ENCODE peak calls at places on chromosome 13, in eight cellular contexts. One of them, this sample, is unnamed.

GRCh38 chr13:76677047-76677446 is 209.2 kb downstream of the KCTD12 start:
- DNase-seq in H9: no peak
- DNase-seq in mesothelial cell of epicardium: no peak
- DNase-seq in dorsolateral prefrontal cortex: no peak
- DNase-seq in HAP-1: no peak
- DNase-seq in neuronal stem cell: no peak
- DNase-seq in GM13976: no peak
- DNase-seq in LNCaP clone FGC: peak
- DNase-seq in this sample: no peak

GRCh38 chr13:101492251-101492910 is 39.9 kb downstream of the ITGBL1 start:
- DNase-seq in dorsolateral prefrontal cortex: no peak
- DNase-seq in H9: no peak
- DNase-seq in HAP-1: no peak
- DNase-seq in mesothelial cell of epicardium: no peak
- DNase-seq in LNCaP clone FGC: no peak
- DNase-seq in GM13976: no peak
- DNase-seq in neuronal stem cell: peak
- DNase-seq in this sample: no peak

GRCh38 chr13:73708393-73708985 is 425.7 kb downstream of the KLF12 start:
- DNase-seq in HAP-1: peak
- DNase-seq in LNCaP clone FGC: no peak
- DNase-seq in dorsolateral prefrontal cortex: no peak
- DNase-seq in H9: no peak
- DNase-seq in GM13976: peak
- DNase-seq in neuronal stem cell: peak
- DNase-seq in mesothelial cell of epicardium: no peak
- DNase-seq in this sample: peak

GRCh38 chr13:80010286-80010831 is 330.6 kb downstream of the SPRY2 start:
- DNase-seq in dorsolateral prefrontal cortex: peak
- DNase-seq in HAP-1: no peak
- DNase-seq in LNCaP clone FGC: no peak
- DNase-seq in H9: no peak
- DNase-seq in neuronal stem cell: no peak
- DNase-seq in GM13976: no peak
- DNase-seq in mesothelial cell of epicardium: no peak
- DNase-seq in this sample: no peak

GRCh38 chr13:79782541-79783216 is 301.7 kb downstream of the NDFIP2 start:
- DNase-seq in GM13976: no peak
- DNase-seq in H9: peak
- DNase-seq in mesothelial cell of epicardium: no peak
- DNase-seq in dorsolateral prefrontal cortex: peak
- DNase-seq in HAP-1: no peak
- DNase-seq in neuronal stem cell: peak
- DNase-seq in LNCaP clone FGC: no peak
- DNase-seq in this sample: peak

GRCh38 chr13:76884571-76885202 is 1.5 kb downstream of the KCTD12 start:
- DNase-seq in dorsolateral prefrontal cortex: no peak
- DNase-seq in HAP-1: no peak
- DNase-seq in mesothelial cell of epicardium: no peak
- DNase-seq in LNCaP clone FGC: no peak
- DNase-seq in H9: no peak
- DNase-seq in GM13976: no peak
- DNase-seq in neuronal stem cell: no peak
- DNase-seq in this sample: peak

GRCh38 chr13:97352815-97353214 is 81.2 kb upstream of the RAP2A start:
- DNase-seq in mesothelial cell of epicardium: no peak
- DNase-seq in LNCaP clone FGC: no peak
- DNase-seq in dorsolateral prefrontal cortex: no peak
- DNase-seq in neuronal stem cell: no peak
- DNase-seq in HAP-1: no peak
- DNase-seq in H9: no peak
- DNase-seq in GM13976: no peak
- DNase-seq in this sample: no peak

GRCh38 chr13:26456578-26457119 is 100.8 kb upstream of the WASF3 start:
- DNase-seq in LNCaP clone FGC: no peak
- DNase-seq in dorsolateral prefrontal cortex: no peak
- DNase-seq in H9: no peak
- DNase-seq in neuronal stem cell: no peak
- DNase-seq in GM13976: no peak
- DNase-seq in mesothelial cell of epicardium: no peak
- DNase-seq in HAP-1: no peak
- DNase-seq in this sample: no peak

GRCh38 chr13:94660695-94661324 is 51.5 kb downstream of the SOX21 start:
- DNase-seq in neuronal stem cell: no peak
- DNase-seq in H9: no peak
- DNase-seq in LNCaP clone FGC: no peak
- DNase-seq in dorsolateral prefrontal cortex: no peak
- DNase-seq in mesothelial cell of epicardium: no peak
- DNase-seq in HAP-1: peak
- DNase-seq in GM13976: no peak
- DNase-seq in this sample: peak

This sample was measured in H7.